ENCODE peak calls at places on chromosomes 16 and 17, in ten cellular contexts. One of them, this sample, is unnamed.

GRCh38 chr16:77570574-77570973 is 135.7 kb upstream of the ADAMTS18 start:
- DNase-seq in substantia nigra: no peak
- DNase-seq in ELF-1: no peak
- DNase-seq in stimulated activated CD4-positive, alpha-beta T cell treated with anti-CD3 and anti-CD28 coated beads, Interleukin-15, amount 100 ng/mL, for 24 hours: no peak
- DNase-seq in posterior cingulate gyrus: no peak
- DNase-seq in mammary epithelial cell: no peak
- DNase-seq in A673: no peak
- DNase-seq in RWPE1: no peak
- DNase-seq in GM03348: no peak
- DNase-seq in ELR: no peak
- DNase-seq in this sample: no peak

GRCh38 chr16:86653289-86654006 is 75.1 kb downstream of the FOXL1 start:
- DNase-seq in ELR: no peak
- DNase-seq in A673: no peak
- DNase-seq in ELF-1: no peak
- DNase-seq in GM03348: peak
- DNase-seq in posterior cingulate gyrus: no peak
- DNase-seq in mammary epithelial cell: no peak
- DNase-seq in stimulated activated CD4-positive, alpha-beta T cell treated with anti-CD3 and anti-CD28 coated beads, Interleukin-15, amount 100 ng/mL, for 24 hours: no peak
- DNase-seq in RWPE1: no peak
- DNase-seq in substantia nigra: no peak
- DNase-seq in this sample: no peak

GRCh38 chr17:38322156-38322779 is 21.5 kb downstream of the GPR179 start:
- DNase-seq in ELF-1: peak
- DNase-seq in RWPE1: peak
- DNase-seq in posterior cingulate gyrus: peak
- DNase-seq in stimulated activated CD4-positive, alpha-beta T cell treated with anti-CD3 and anti-CD28 coated beads, Interleukin-15, amount 100 ng/mL, for 24 hours: peak
- DNase-seq in A673: peak
- DNase-seq in ELR: peak
- DNase-seq in substantia nigra: peak
- DNase-seq in mammary epithelial cell: no peak
- DNase-seq in GM03348: peak
- DNase-seq in this sample: peak

GRCh38 chr17:68452724-68453290 is 4.5 kb downstream of the WIPI1 start:
- DNase-seq in ELR: no peak
- DNase-seq in posterior cingulate gyrus: no peak
- DNase-seq in stimulated activated CD4-positive, alpha-beta T cell treated with anti-CD3 and anti-CD28 coated beads, Interleukin-15, amount 100 ng/mL, for 24 hours: no peak
- DNase-seq in A673: no peak
- DNase-seq in RWPE1: no peak
- DNase-seq in GM03348: no peak
- DNase-seq in substantia nigra: no peak
- DNase-seq in ELF-1: no peak
- DNase-seq in mammary epithelial cell: no peak
- DNase-seq in this sample: no peak

GRCh38 chr16:89308391-89309333 is 91.2 kb downstream of the ZNF778 start:
- DNase-seq in mammary epithelial cell: no peak
- DNase-seq in GM03348: no peak
- DNase-seq in ELF-1: peak
- DNase-seq in posterior cingulate gyrus: peak
- DNase-seq in RWPE1: no peak
- DNase-seq in stimulated activated CD4-positive, alpha-beta T cell treated with anti-CD3 and anti-CD28 coated beads, Interleukin-15, amount 100 ng/mL, for 24 hours: peak
- DNase-seq in A673: no peak
- DNase-seq in substantia nigra: no peak
- DNase-seq in ELR: no peak
- DNase-seq in this sample: no peak

GRCh38 chr17:5874486-5874885 is 195.7 kb upstream of the WSCD1 start:
- DNase-seq in A673: peak
- DNase-seq in RWPE1: no peak
- DNase-seq in GM03348: no peak
- DNase-seq in ELF-1: no peak
- DNase-seq in substantia nigra: no peak
- DNase-seq in stimulated activated CD4-positive, alpha-beta T cell treated with anti-CD3 and anti-CD28 coated beads, Interleukin-15, amount 100 ng/mL, for 24 hours: no peak
- DNase-seq in mammary epithelial cell: no peak
- DNase-seq in ELR: no peak
- DNase-seq in posterior cingulate gyrus: peak
- DNase-seq in this sample: no peak

GRCh38 chr17:38871247-38871991 is 1.6 kb downstream of the LASP1 start:
- DNase-seq in A673: peak
- DNase-seq in mammary epithelial cell: peak
- DNase-seq in substantia nigra: no peak
- DNase-seq in RWPE1: peak
- DNase-seq in stimulated activated CD4-positive, alpha-beta T cell treated with anti-CD3 and anti-CD28 coated beads, Interleukin-15, amount 100 ng/mL, for 24 hours: peak
- DNase-seq in posterior cingulate gyrus: peak
- DNase-seq in ELR: peak
- DNase-seq in GM03348: peak
- DNase-seq in ELF-1: peak
- DNase-seq in this sample: peak

GRCh38 chr17:50906443-50906842 is 40.3 kb upstream of the TOB1 start:
- DNase-seq in ELR: no peak
- DNase-seq in substantia nigra: no peak
- DNase-seq in A673: no peak
- DNase-seq in mammary epithelial cell: no peak
- DNase-seq in GM03348: no peak
- DNase-seq in RWPE1: no peak
- DNase-seq in stimulated activated CD4-positive, alpha-beta T cell treated with anti-CD3 and anti-CD28 coated beads, Interleukin-15, amount 100 ng/mL, for 24 hours: no peak
- DNase-seq in posterior cingulate gyrus: no peak
- DNase-seq in ELF-1: no peak
- DNase-seq in this sample: no peak

GRCh38 chr16:70684146-70685060 is 1.4 kb downstream of the MTSS2 start:
- DNase-seq in ELF-1: no peak
- DNase-seq in stimulated activated CD4-positive, alpha-beta T cell treated with anti-CD3 and anti-CD28 coated beads, Interleukin-15, amount 100 ng/mL, for 24 hours: no peak
- DNase-seq in substantia nigra: no peak
- DNase-seq in A673: no peak
- DNase-seq in ELR: no peak
- DNase-seq in RWPE1: no peak
- DNase-seq in mammary epithelial cell: no peak
- DNase-seq in posterior cingulate gyrus: peak
- DNase-seq in GM03348: peak
- DNase-seq in this sample: no peak